ENCODE peak calls at places on chromosomes 2 and 18, in eight cellular contexts. T is progenitor cell of endocrine pancreas; N is epithelial cell of esophagus; C is brain microvascular endothelial cell; E is uterus; Y is AG04449; U is activated CD8-positive, alpha-beta T cell treated with anti-CD3 and anti-CD28 coated beads for 36 hours; L is body of pancreas. Z is an unnamed sample.
A peak's percentile ranks its signal among the peaks of the same experiment; 100 is the strongest.

GRCh38 chr2:231685349-231686191 is 22.8 kb upstream of the PTMA start:
- DNase-seq in T (no peak), Y (no peak), C (no peak), E (no peak), U (peak; percentile 38), L (no peak), N (no peak), Z (no peak)

GRCh38 chr2:84815146-84815545 is 65.7 kb downstream of the TRABD2A start:
- DNase-seq in T (no peak), C (no peak), N (no peak), L (no peak), E (no peak), Y (no peak), U (no peak), Z (no peak)

GRCh38 chr2:181313845-181314244 is 143.3 kb upstream of the ITGA4 start:
- DNase-seq in L (no peak), T (no peak), U (no peak), C (no peak), Y (no peak), E (no peak), N (no peak), Z (no peak)

GRCh38 chr2:226873826-226874225 is 38.0 kb downstream of the RHBDD1 start:
- DNase-seq in E (no peak), L (no peak), C (no peak), Y (no peak), T (no peak), U (peak; percentile 54), N (no peak), Z (no peak)

GRCh38 chr2:54103454-54104314 is 11.7 kb upstream of the ACYP2 start:
- DNase-seq in Y (no peak), N (peak; percentile 84), C (peak; percentile 72), E (peak; percentile 31), U (peak; percentile 52), T (no peak), L (peak; percentile 60), Z (no peak)

GRCh38 chr18:60020107-60020925 is 120.5 kb downstream of the PMAIP1 start:
- DNase-seq in E (no peak), N (no peak), Y (no peak), L (no peak), C (peak; percentile 24), T (no peak), U (no peak), Z (no peak)

GRCh38 chr2:236663267-236663666 is 93.6 kb downstream of the ACKR3 start:
- DNase-seq in N (no peak), Y (no peak), C (no peak), T (no peak), L (no peak), E (peak; percentile 71), U (no peak), Z (no peak)

GRCh38 chr2:138029238-138029637 is 65.0 kb downstream of the HNMT start:
- DNase-seq in T (no peak), N (no peak), E (no peak), U (no peak), C (peak; percentile 56), L (no peak), Y (peak; percentile 16), Z (no peak)

GRCh38 chr2:64987001-64987962 is 1.9 kb upstream of the SLC1A4 start:
- DNase-seq in N (peak; percentile 73), E (no peak), U (no peak), Y (no peak), T (no peak), C (peak; percentile 26), L (peak; percentile 27), Z (peak; percentile 47)

GRCh38 chr2:212181646-212182045 is 357.0 kb downstream of the ERBB4 start:
- DNase-seq in L (no peak), Y (no peak), U (no peak), C (no peak), N (no peak), E (no peak), T (no peak), Z (no peak)

GRCh38 chr2:68253211-68254068 is 1.1 kb upstream of the PPP3R1 start:
- DNase-seq in L (no peak), U (peak; percentile 65), C (no peak), E (no peak), Y (no peak), N (peak; percentile 30), T (no peak), Z (no peak)

GRCh38 chr2:208373460-208374089 is 33.0 kb upstream of the PTH2R start:
- DNase-seq in C (peak; percentile 53), N (peak; percentile 61), Y (no peak), L (peak; percentile 57), T (no peak), U (peak; percentile 43), E (peak; percentile 26), Z (peak; percentile 60)

GRCh38 chr18:8167673-8168072 is 441.6 kb upstream of the RAB12 start:
- DNase-seq in C (no peak), N (no peak), U (no peak), L (no peak), E (no peak), T (no peak), Y (no peak), Z (no peak)

GRCh38 chr18:12747530-12748315 is 44.9 kb downstream of the PSMG2 start:
- DNase-seq in U (no peak), C (no peak), L (no peak), E (no peak), Y (no peak), N (no peak), T (no peak), Z (no peak)

GRCh38 chr2:19823507-19823906 is 78.3 kb downstream of the TTC32 start:
- DNase-seq in N (no peak), Y (no peak), T (no peak), L (no peak), E (no peak), U (no peak), C (no peak), Z (no peak)

GRCh38 chr2:96146151-96146880 is 1.1 kb upstream of the DUSP2 start:
- DNase-seq in T (no peak), Y (no peak), L (no peak), N (peak; percentile 22), E (peak; percentile 15), C (no peak), U (peak; percentile 97), Z (peak; percentile 87)

GRCh38 chr18:34492652-34493051 is 217.4 kb upstream of the DTNA start:
- DNase-seq in E (no peak), N (peak; percentile 27), L (no peak), Y (no peak), U (no peak), T (no peak), C (no peak), Z (no peak)

GRCh38 chr2:201254331-201254730 is 6.0 kb upstream of the CASP8 start:
- DNase-seq in N (peak; percentile 38), U (peak; percentile 49), L (peak; percentile 50), T (no peak), Y (no peak), C (peak; percentile 27), E (no peak), Z (no peak)

GRCh38 chr2:6401301-6401700 is 464.4 kb downstream of the CMPK2 start:
- DNase-seq in U (no peak), Y (no peak), C (no peak), L (no peak), T (no peak), E (no peak), N (no peak), Z (no peak)

GRCh38 chr2:239154971-239155805 is 245.6 kb downstream of the HDAC4 start:
- DNase-seq in Y (no peak), C (no peak), N (no peak), L (peak; percentile 4), T (no peak), E (peak; percentile 22), U (no peak), Z (no peak)

DNA sequence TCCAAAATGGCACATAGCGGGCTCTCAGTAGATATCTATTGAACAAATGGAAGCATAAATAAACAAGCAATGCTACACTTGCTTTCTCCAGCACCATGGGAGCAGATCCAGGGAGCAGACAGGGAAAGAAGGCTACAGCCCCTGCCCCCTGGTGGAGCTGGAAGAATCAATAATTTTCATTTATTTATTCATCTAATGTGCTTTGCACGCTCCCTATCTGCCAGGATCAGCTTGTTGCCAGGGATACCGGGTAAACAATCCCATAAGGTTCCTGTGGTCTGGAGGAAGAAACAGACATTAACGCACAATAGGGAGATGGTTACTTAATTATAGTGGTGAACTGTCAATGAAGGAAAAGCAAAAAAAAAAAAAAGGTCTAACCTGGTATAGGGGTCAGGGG is 40.1 kb upstream of the CLASP1 start:
- DNase-seq in T (no peak), N (no peak), Y (no peak), U (no peak), C (peak; percentile 67), L (peak; percentile 49), E (no peak), Z (no peak)
- TF ChIP-seq CTCF in T (peak; percentile 44), N (peak; percentile 29), Y (peak; percentile 36), U (no peak), C (peak; percentile 67), L (peak; percentile 55), E (no peak), Z (no peak)

GRCh38 chr18:47931707-47932103 is 1.2 kb upstream of the SMAD2 start:
- DNase-seq in U (peak; percentile 38), E (peak; percentile 17), T (no peak), Y (no peak), L (peak; percentile 27), N (peak; percentile 46), C (no peak), Z (no peak)
- TF ChIP-seq CTCF in U (no peak), E (no peak), T (peak; percentile 31), Y (no peak), L (no peak), N (peak; percentile 44), C (peak; percentile 37), Z (no peak)

DNA sequence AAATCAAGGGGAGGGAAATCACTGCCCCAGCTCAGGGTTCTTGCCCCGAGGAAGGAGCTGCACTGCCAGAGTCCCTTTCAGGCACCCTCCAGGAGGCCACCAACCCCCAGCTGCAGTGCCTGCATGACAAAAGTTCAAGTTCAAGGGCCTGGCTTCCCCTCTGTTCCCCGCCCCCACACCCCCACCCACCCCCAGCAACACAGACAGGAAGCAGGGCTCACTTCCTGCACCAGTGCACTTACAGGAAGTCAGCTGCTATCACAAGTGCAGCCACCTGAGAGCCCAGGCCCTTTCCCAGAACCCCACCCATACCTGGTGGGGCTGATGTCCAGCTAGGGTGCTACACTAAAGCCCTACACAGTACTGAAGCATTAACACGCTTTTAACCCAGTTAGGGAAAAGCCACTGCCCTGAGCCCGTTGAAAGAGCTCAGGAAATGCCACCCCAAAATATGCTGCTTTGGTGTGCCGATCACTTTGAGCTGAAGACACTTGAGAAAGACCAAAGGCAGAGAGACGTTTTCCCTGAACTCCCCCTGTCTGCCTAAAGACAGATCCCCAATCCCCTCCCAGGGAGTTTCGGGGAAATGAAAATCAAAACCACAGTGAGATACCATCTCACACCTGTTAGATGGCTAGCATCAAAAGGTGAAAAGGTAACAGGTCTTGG is 109.9 kb upstream of the CAB39 start:
- DNase-seq in T (no peak), L (no peak), U (peak; percentile 76), N (no peak), E (no peak), C (no peak), Y (no peak), Z (peak; percentile 66)
- TF ChIP-seq CTCF in T (no peak), L (no peak), U (no peak), N (no peak), E (no peak), C (no peak), Y (no peak), Z (no peak)

DNA sequence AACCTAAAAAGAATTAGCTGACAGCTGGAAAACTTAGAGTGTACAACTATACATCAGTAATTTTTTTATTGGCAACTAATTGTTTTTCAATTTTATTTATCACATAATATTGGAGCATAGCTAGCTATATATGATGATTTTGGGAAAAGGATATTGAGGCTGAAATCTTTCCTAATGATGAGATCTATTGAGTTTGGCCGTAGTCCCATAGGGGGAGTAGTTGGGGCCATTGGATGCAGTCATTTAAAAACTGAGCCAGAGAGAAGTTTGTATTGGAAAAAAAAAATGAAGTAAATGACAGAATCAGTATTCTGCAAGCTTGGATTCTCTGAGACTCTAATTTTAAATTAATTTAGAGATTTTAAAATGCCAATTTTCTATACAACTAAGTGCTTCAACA is 179.8 kb downstream of the LTBP1 start:
- DNase-seq in Y (no peak), N (no peak), U (no peak), E (no peak), C (no peak), L (no peak), T (no peak), Z (no peak)
- TF ChIP-seq CTCF in Y (no peak), N (no peak), U (no peak), E (no peak), C (peak; percentile 54), L (no peak), T (no peak), Z (no peak)